ENCODE peak calls at places on chromosomes 7 and 10, in nine cellular contexts. F, J, D, E, V, Z, U, G and S are unnamed samples.

GRCh38 chr7:88668591-88668990 is 90.9 kb upstream of the ZNF804B start:
- DNase-seq in F (peak; percentile 4), J (no peak), D (no peak), E (no peak), V (no peak), Z (no peak), U (no peak), G (no peak), S (no peak)

GRCh38 chr7:5442757-5443305 is 19.2 kb upstream of the TNRC18 start:
- DNase-seq in F (no peak), J (no peak), D (no peak), E (no peak), V (no peak), Z (no peak), U (no peak), G (no peak), S (no peak)

GRCh38 chr10:73586583-73586984 is 4.6 kb downstream of the USP54 start:
- DNase-seq in F (no peak), J (peak; percentile 99), D (peak; percentile 94), E (peak; percentile 32), V (no peak), Z (peak; percentile 75), U (no peak), G (no peak), S (no peak)

GRCh38 chr7:27145167-27145883 is 1.8 kb upstream of the HOXA5 start:
- DNase-seq in F (no peak), J (no peak), D (no peak), E (no peak), V (no peak), Z (no peak), U (no peak), G (no peak), S (no peak)

GRCh38 chr10:86361134-86362128 is 5.2 kb downstream of the GRID1 start:
- DNase-seq in F (no peak), J (no peak), D (no peak), E (no peak), V (no peak), Z (no peak), U (no peak), G (no peak), S (no peak)

GRCh38 chr10:11097686-11098085 is 80.0 kb downstream of the CELF2 start:
- DNase-seq in F (no peak), J (no peak), D (no peak), E (no peak), V (no peak), Z (no peak), U (no peak), G (no peak), S (no peak)

GRCh38 chr10:1094112-1095057 is 38.2 kb downstream of the WDR37 start:
- DNase-seq in F (no peak), J (no peak), D (no peak), E (no peak), V (no peak), Z (no peak), U (peak; percentile 42), G (no peak), S (peak; percentile 62)

GRCh38 chr10:102452672-102453340 is 1.5 kb upstream of the C10orf95 start:
- DNase-seq in F (peak; percentile 67), J (no peak), D (peak; percentile 84), E (peak; percentile 71), V (no peak), Z (no peak), U (peak; percentile 52), G (no peak), S (peak; percentile 79)

GRCh38 chr7:98024075-98024474 is 34.1 kb upstream of the OCM2 start:
- DNase-seq in F (no peak), J (no peak), D (no peak), E (no peak), V (no peak), Z (no peak), U (no peak), G (no peak), S (no peak)

GRCh38 chr10:1609038-1609411 is 128.3 kb downstream of the ADARB2 start:
- DNase-seq in F (no peak), J (no peak), D (no peak), E (no peak), V (peak; percentile 44), Z (no peak), U (no peak), G (no peak), S (no peak)

GRCh38 chr7:83306487-83306886 is 143.8 kb upstream of the PCLO start:
- DNase-seq in F (no peak), J (no peak), D (no peak), E (no peak), V (no peak), Z (no peak), U (no peak), G (no peak), S (no peak)

GRCh38 chr7:122886357-122887081 is at the start of gene CADPS2:
- DNase-seq in F (peak; percentile 90), J (peak; percentile 27), D (peak; percentile 76), E (peak; percentile 92), V (peak; percentile 85), Z (peak; percentile 36), U (no peak), G (peak; percentile 97), S (no peak)